ENCODE peak calls at places on chromosomes 11 and 22, in six cellular contexts. H is right lobe of liver, G is PC-9, B is SK-N-SH, Z is neural progenitor cell, O is colonic mucosa. L is an unnamed sample.

GRCh38 chr11:75700940-75701339 is 16.7 kb upstream of the MOGAT2 start:
- DNase-seq in H (no peak), G (no peak), B (no peak), Z (no peak), O (no peak), L (no peak)

GRCh38 chr22:24681236-24681635 is 78.2 kb downstream of the GGT1 start:
- DNase-seq in H (no peak), G (no peak), B (no peak), Z (no peak), O (no peak), L (no peak)

GRCh38 chr11:60625262-60625661 is 74.2 kb upstream of the MS4A8 start:
- DNase-seq in H (no peak), G (no peak), B (peak; percentile 14), Z (peak; percentile 49), O (peak; percentile 25), L (no peak)

GRCh38 chr11:76239483-76240142 is 33.3 kb upstream of the WNT11 start:
- DNase-seq in H (no peak), G (no peak), B (no peak), Z (no peak), O (no peak), L (peak; percentile 38)

GRCh38 chr11:58354727-58355126 is 4.1 kb downstream of the OR5B17 start:
- DNase-seq in H (no peak), G (no peak), B (no peak), Z (no peak), O (no peak), L (no peak)

GRCh38 chr22:49991907-49992533 is 20.5 kb downstream of the IL17REL start:
- DNase-seq in H (no peak), G (peak; percentile 39), B (peak; percentile 7), Z (no peak), O (no peak), L (no peak)

GRCh38 chr11:32032478-32032877 is 58.4 kb upstream of the RCN1 start:
- DNase-seq in H (no peak), G (no peak), B (no peak), Z (no peak), O (no peak), L (no peak)

GRCh38 chr11:124086447-124086846 is 28.8 kb upstream of the VWA5A start:
- DNase-seq in H (no peak), G (no peak), B (peak; percentile 58), Z (peak; percentile 74), O (no peak), L (no peak)

GRCh38 chr11:77697865-77698264 is 60.3 kb upstream of the CLNS1A start:
- DNase-seq in H (no peak), G (no peak), B (no peak), Z (no peak), O (no peak), L (no peak)
- TF ChIP-seq CTCF in H (no peak), G (no peak), B (no peak), Z (no peak), O (no peak), L (no peak)

GRCh38 chr11:102216433-102217163 is 100.7 kb upstream of the BIRC3 start:
- DNase-seq in H (no peak), G (no peak), B (no peak), Z (no peak), O (no peak), L (no peak)
- H3K27ac ChIP-seq in H (peak overlapping the region; percentile 29), G (no peak overlapping the region), B (no peak overlapping the region), Z (no peak overlapping the region), O (no peak overlapping the region), L (peak overlapping the region; percentile 18)

GRCh38 chr11:63838682-63839507 is at the start of gene MARK2:
- DNase-seq in H (peak; percentile 98), G (peak; percentile 96), B (peak; percentile 98), Z (peak; percentile 99), O (peak; percentile 99), L (peak; percentile 97)

GRCh38 chr11:63840356-63841060 is 1.6 kb downstream of the MARK2 start:
- DNase-seq in H (no peak), G (no peak), B (no peak), Z (no peak), O (no peak), L (no peak)

GRCh38 chr11:63839508-63840355 is 822 bp downstream of the MARK2 start:
- DNase-seq in H (peak; percentile 51), G (no peak), B (no peak), Z (peak; percentile 50), O (peak; percentile 66), L (peak; percentile 63)

GRCh38 chr11:63843042-63843441 is 4.1 kb downstream of the MARK2 start:
- DNase-seq in H (no peak), G (no peak), B (no peak), Z (no peak), O (no peak), L (no peak)

DNA sequence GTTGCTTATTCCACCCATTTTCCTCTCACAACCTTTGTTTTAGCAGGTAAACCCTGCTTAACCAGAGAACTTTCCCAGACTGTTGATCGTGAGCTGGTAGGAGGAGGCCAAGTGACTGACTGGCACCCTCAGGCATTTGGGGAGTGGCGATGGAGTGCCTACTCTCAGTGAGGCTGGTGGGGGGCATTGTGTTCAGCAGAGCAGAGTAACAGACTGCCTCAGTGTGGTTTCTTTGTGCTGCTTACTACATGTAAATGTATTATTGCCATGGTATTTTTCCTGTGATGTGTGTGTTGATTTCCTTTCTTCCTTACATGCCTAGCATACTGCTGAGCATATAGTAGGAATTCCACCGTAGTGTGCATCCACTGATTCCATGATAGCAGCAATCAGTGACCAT is 2.6 kb downstream of the MARK2 start:
- DNase-seq in H (no peak), G (peak; percentile 84), B (no peak), Z (peak; percentile 62), O (no peak), L (peak; percentile 69)
- H3K4me1 ChIP-seq in H (peaks cover 5% of the 10 kb centered on the region), G (peaks cover 75% of the 10 kb centered on the region), B (peaks cover 26% of the 10 kb centered on the region), Z (peaks cover 40% of the 10 kb centered on the region), O (peaks cover 35% of the 10 kb centered on the region), L (peaks cover 81% of the 10 kb centered on the region)

DNA sequence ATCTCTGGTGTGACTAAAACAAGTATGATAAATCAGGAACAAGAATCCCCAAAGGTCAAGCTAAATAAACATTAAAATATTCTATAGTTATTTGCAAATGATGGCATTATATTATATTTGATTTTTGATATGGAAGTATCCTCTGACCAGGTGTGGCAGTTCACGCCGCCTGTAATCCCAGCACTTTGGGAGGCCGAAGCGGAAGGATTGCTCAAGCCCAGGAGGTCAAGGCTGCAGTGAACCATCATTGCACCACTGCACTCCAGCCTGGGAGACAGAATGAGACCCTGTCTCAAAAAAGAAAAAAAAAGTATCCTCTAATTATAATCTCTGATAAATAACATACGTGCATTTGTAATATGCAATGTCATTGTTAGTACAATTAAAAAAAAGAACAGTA is 6.6 kb upstream of the POU2AF3 start:
- DNase-seq in H (no peak), G (no peak), B (no peak), Z (no peak), O (no peak), L (no peak)
- TF ChIP-seq CTCF in H (no peak), G (no peak), B (no peak), Z (no peak), O (no peak), L (no peak)

GRCh38 chr11:110505514-110506284 is 76.0 kb downstream of the FDX1 start:
- DNase-seq in H (no peak), G (peak; percentile 25), B (no peak), Z (no peak), O (no peak), L (no peak)

GRCh38 chr11:110497204-110497987 is 67.6 kb downstream of the FDX1 start:
- DNase-seq in H (no peak), G (no peak), B (no peak), Z (no peak), O (no peak), L (no peak)

GRCh38 chr11:110507328-110507727 is 77.6 kb downstream of the FDX1 start:
- DNase-seq in H (no peak), G (peak; percentile 25), B (no peak), Z (no peak), O (no peak), L (no peak)

DNA sequence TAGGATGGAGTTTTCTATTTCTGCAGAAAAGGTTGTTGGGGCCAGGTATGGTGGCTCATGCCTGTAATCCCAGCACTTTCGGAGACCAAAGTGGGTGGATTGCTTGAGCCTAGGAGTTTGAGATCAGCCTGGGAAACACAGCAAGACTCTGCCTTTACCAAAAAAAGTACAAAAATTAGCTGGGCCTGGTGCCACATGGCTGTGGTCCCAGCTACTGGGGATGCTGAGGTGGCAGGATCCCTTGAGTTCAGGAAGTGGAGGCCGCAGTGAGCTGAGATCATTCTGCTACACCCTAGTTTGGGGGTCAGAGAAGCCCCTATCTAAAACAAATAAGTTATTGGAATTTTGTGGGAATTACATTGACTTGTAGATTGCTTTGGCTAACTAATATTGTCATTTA is 71.7 kb downstream of the FDX1 start:
- DNase-seq in H (no peak), G (no peak), B (no peak), Z (no peak), O (no peak), L (no peak)
- H3K27ac ChIP-seq in H (no peak overlapping the region), G (no peak overlapping the region), B (no peak overlapping the region), Z (no peak overlapping the region), O (no peak overlapping the region), L (no peak overlapping the region)

DNA sequence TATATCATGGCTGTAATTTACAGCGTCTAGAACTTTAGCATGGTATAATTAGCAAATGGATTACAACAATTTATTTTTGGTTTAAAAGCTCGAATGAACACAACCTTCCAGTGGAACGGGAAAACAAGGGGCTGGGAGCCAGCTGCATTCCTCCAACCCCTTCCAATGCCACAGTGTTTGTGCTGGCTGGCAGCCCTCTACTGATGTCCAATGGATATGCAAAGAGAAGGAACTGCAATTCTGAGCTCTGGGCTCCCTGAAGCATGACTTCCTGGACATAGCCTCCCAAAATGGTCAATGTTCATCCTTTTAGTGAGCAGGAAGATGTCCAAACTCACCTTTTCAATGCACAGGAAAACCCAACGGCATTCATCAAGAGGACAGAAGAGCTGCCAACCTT is 288.3 kb downstream of the TENM4 start:
- DNase-seq in H (no peak), G (no peak), B (no peak), Z (no peak), O (no peak), L (no peak)
- H3K4me1 ChIP-seq in H (no peaks in the 10 kb centered on the region), G (no peaks in the 10 kb centered on the region), B (no peaks in the 10 kb centered on the region), Z (no peaks in the 10 kb centered on the region), O (no peaks in the 10 kb centered on the region), L (no peaks in the 10 kb centered on the region)

DNA sequence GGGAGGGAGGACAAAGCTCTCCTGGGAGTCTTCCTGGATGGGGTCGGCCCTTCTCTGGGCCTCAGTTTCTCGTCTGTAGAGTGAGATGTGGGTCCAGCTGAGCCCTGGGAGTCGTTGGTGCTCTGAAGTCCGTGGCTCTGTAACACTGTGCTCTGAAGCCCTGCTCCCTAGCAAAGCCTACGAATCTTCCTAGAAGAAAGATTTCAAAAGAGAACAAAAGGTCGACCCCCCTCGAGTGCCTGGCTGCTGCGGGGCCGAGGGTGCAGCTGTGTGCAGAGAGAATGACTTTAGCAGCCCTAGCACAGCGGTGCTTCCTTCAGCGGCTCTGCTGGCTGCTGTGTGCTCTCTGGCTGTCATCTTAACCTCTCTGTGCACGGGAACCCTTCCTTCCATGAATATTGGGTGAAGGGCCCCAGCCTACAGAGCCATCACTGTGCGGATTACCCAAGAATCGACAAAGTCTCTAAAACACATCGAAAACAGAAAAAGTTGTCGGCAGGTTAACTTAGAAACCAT is 10.7 kb downstream of the ANO1 start:
- DNase-seq in H (no peak), G (no peak), B (no peak), Z (peak; percentile 33), O (no peak), L (no peak)
- TF ChIP-seq CTCF in H (no peak), G (no peak), B (no peak), Z (no peak), O (no peak), L (no peak)

GRCh38 chr11:72328366-72329224 is 84.6 kb upstream of the PHOX2A start:
- DNase-seq in H (no peak), G (no peak), B (no peak), Z (no peak), O (no peak), L (no peak)
- H3K27ac ChIP-seq in H (no peak overlapping the region), G (no peak overlapping the region), B (peak overlapping the region; percentile 100), Z (no peak overlapping the region), O (no peak overlapping the region), L (no peak overlapping the region)